ENCODE peak calls at places on chromosomes 1 and 21, in five cellular contexts. E is gastrocnemius medialis, C is HCT116, F is hepatocyte, M is cardiac muscle cell. O is an unnamed sample.

GRCh38 chr1:89200668-89201488 is 2.1 kb upstream of the GBP4 start:
- DNase-seq in M (peak; percentile 42), F (no peak), C (no peak), E (no peak), O (no peak)

GRCh38 chr21:37423103-37423502 is 56.5 kb downstream of the DYRK1A start:
- DNase-seq in E (no peak), M (no peak), F (no peak), C (no peak), O (no peak)

GRCh38 chr1:113269577-113269976 is 120.7 kb upstream of the MAGI3 start:
- DNase-seq in E (no peak), M (no peak), C (no peak), F (no peak), O (no peak)

GRCh38 chr1:46096269-46097148 is 35.9 kb downstream of the PIK3R3 start:
- DNase-seq in M (no peak), C (no peak), F (no peak), E (no peak), O (no peak)

GRCh38 chr1:1024421-1025415 is 4.8 kb downstream of the AGRN start:
- DNase-seq in M (no peak), E (no peak), F (peak; percentile 90), C (peak; percentile 51), O (peak; percentile 88)

GRCh38 chr1:20584890-20585289 is 4.0 kb upstream of the CDA start:
- DNase-seq in F (no peak), M (peak; percentile 43), C (no peak), E (no peak), O (no peak)

GRCh38 chr1:93620169-93620840 is 61.3 kb downstream of the BCAR3 start:
- DNase-seq in F (no peak), C (no peak), E (no peak), M (no peak), O (no peak)

GRCh38 chr1:64240209-64240608 is 36.8 kb downstream of the UBE2U start:
- DNase-seq in C (no peak), M (peak; percentile 67), F (peak; percentile 14), E (no peak), O (no peak)

GRCh38 chr1:61931587-61932279 is 189.5 kb downstream of the PATJ start:
- DNase-seq in M (no peak), F (no peak), E (no peak), C (no peak), O (no peak)

GRCh38 chr1:232728507-232729263 is 76.5 kb upstream of the MAP10 start:
- DNase-seq in M (peak; percentile 71), F (no peak), E (no peak), C (no peak), O (no peak)

GRCh38 chr1:100860397-100860991 is 34.1 kb downstream of the EXTL2 start:
- DNase-seq in M (peak; percentile 79), E (no peak), C (no peak), F (no peak), O (no peak)

GRCh38 chr21:37445228-37445627 is 78.7 kb downstream of the DYRK1A start:
- DNase-seq in C (no peak), F (no peak), M (peak; percentile 77), E (no peak), O (no peak)

GRCh38 chr1:82042306-82042705 is 241.6 kb downstream of the ADGRL2 start:
- DNase-seq in E (no peak), C (no peak), M (no peak), F (no peak), O (no peak)

DNA sequence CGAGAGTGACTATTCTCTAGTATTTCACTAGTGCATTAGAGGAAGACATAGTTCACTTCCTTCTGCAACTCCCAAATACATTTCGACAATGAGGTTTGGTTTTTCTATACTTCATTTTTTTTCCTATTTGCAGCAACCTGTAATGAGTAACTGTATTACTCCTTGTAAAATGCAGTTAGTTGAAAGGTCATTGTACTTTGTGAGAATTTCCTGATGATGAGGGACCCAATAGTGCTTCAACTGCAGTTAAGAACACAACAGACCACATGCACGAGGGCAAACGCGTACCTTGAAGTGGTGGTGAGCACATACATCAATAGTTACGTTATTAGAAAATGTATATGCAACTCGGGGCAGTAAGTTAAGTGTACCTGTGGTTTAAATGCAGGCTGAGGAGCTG is 171.8 kb downstream of the GABPA start:
- DNase-seq in M (no peak), C (no peak), E (no peak), F (no peak), O (no peak)
- H3K27me3 ChIP-seq in M (no peaks in the 10 kb centered on the region), C (no peaks in the 10 kb centered on the region), E (no peaks in the 10 kb centered on the region), F (no peaks in the 10 kb centered on the region), O (no peaks in the 10 kb centered on the region)

GRCh38 chr1:244272471-244273261 is 179.0 kb downstream of the ADSS2 start:
- DNase-seq in F (peak; percentile 87), E (peak; percentile 32), M (peak; percentile 95), C (peak; percentile 81), O (peak; percentile 70)
- TF ChIP-seq CTCF in F (peak; percentile 99), E (peak; percentile 97), M (peak; percentile 96), C (peak; percentile 87), O (peak; percentile 99)

DNA sequence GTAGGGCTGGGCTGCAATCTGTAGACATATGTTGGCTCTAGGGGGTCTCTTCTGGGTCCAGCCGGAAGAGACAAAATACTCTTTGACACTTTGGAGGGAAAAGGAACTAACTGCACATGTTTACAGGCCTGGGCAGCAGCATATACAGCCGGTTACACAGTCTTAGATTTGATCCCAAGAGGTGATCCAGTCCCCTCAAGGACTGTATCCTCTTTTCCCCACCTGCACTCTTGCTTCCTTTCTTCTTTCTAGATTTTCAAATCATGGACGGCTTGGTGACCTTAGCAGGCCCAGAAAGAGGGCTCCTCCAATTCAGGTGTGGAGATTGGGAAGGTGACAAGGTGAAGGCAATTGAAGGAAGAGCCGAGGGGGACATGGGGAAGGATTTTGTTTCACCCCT is 5.8 kb upstream of the BARHL2 start:
- DNase-seq in M (no peak), C (no peak), E (no peak), F (no peak), O (no peak)
- H3K27me3 ChIP-seq in M (peaks cover 100% of the 10 kb centered on the region), C (peaks cover 1% of the 10 kb centered on the region), E (peaks cover 100% of the 10 kb centered on the region), F (peaks cover 100% of the 10 kb centered on the region), O (peaks cover 15% of the 10 kb centered on the region)

DNA sequence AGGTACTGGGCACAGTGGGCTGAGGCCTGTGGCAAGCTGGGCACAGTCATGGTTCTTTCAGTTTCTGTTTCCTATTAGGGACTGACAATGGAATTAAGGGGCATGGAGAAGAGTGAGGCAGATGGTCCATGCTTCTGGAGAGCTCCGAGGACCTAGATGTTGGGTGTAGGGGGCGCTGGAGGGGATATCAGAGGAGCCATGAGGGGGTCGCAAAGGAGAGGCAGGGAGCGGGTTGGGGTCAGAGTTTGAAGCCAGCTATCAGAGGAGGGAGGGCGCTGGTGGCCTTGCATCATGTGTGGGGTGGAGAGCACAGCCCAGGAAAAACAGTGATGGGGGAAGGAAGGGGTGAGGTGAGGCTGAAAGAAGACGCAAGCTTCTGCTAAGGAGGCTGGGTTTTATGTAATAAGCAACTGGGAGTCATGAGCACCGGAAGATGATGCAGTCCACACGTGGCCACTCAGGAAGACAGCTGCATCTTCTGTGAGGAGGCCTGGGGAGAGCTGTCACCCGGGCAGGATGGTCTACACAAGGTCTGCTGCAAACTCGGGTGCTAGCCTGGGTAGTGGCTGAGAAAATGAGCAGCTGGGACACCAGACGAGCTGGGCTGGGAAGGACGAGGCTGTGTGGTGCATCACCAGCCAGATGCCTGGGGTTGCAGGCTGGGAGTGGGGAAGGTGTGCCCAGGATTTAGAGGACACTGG is 72.8 kb downstream of the IER5 start:
- DNase-seq in C (no peak), E (no peak), F (no peak), M (no peak), O (no peak)
- TF ChIP-seq CTCF in C (no peak), E (no peak), F (no peak), M (no peak), O (no peak)

O was measured in lung.